ENCODE peak calls at places on chromosome 6, in five cellular contexts. One of them, this sample, is unnamed.

GRCh38 chr6:23775127-23775526 is 350.9 kb upstream of the NRSN1 start:
- DNase-seq in left lung: no peak
- DNase-seq in lower lobe of right lung: no peak
- DNase-seq in spleen: no peak
- DNase-seq in endodermal cell: peak; percentile 55
- DNase-seq in this sample: no peak

GRCh38 chr6:113495521-113495920 is 361.6 kb upstream of the MARCKS start:
- DNase-seq in spleen: no peak
- DNase-seq in endodermal cell: no peak
- DNase-seq in lower lobe of right lung: no peak
- DNase-seq in left lung: no peak
- DNase-seq in this sample: peak; percentile 55

GRCh38 chr6:159106627-159107241 is 61.9 kb upstream of the TAGAP start:
- DNase-seq in left lung: no peak
- DNase-seq in endodermal cell: peak; percentile 94
- DNase-seq in lower lobe of right lung: peak; percentile 75
- DNase-seq in spleen: peak; percentile 90
- DNase-seq in this sample: peak; percentile 44

GRCh38 chr6:129269891-129270290 is 387.0 kb downstream of the LAMA2 start:
- DNase-seq in left lung: no peak
- DNase-seq in spleen: no peak
- DNase-seq in endodermal cell: no peak
- DNase-seq in lower lobe of right lung: no peak
- DNase-seq in this sample: no peak

GRCh38 chr6:152952045-152952444 is 30.8 kb downstream of the FBXO5 start:
- DNase-seq in spleen: no peak
- DNase-seq in endodermal cell: no peak
- DNase-seq in lower lobe of right lung: no peak
- DNase-seq in left lung: no peak
- DNase-seq in this sample: peak; percentile 15

GRCh38 chr6:151112130-151112529 is 127.6 kb upstream of the AKAP12 start:
- DNase-seq in endodermal cell: no peak
- DNase-seq in left lung: peak; percentile 41
- DNase-seq in spleen: no peak
- DNase-seq in lower lobe of right lung: no peak
- DNase-seq in this sample: no peak

GRCh38 chr6:56652994-56653393 is 10.3 kb upstream of the DST start:
- DNase-seq in endodermal cell: no peak
- DNase-seq in left lung: no peak
- DNase-seq in spleen: no peak
- DNase-seq in lower lobe of right lung: no peak
- DNase-seq in this sample: peak; percentile 78

GRCh38 chr6:89475106-89475505 is 42.2 kb downstream of the ANKRD6 start:
- DNase-seq in spleen: no peak
- DNase-seq in endodermal cell: no peak
- DNase-seq in left lung: no peak
- DNase-seq in lower lobe of right lung: no peak
- DNase-seq in this sample: peak; percentile 2

GRCh38 chr6:42403831-42404230 is 47.9 kb downstream of the TRERF1 start:
- DNase-seq in spleen: no peak
- DNase-seq in lower lobe of right lung: no peak
- DNase-seq in endodermal cell: no peak
- DNase-seq in left lung: no peak
- DNase-seq in this sample: peak; percentile 15

GRCh38 chr6:170127151-170127550 is 163.7 kb downstream of the DLL1 start:
- DNase-seq in left lung: no peak
- DNase-seq in lower lobe of right lung: no peak
- DNase-seq in endodermal cell: peak; percentile 21
- DNase-seq in spleen: peak; percentile 55
- DNase-seq in this sample: no peak

GRCh38 chr6:15021074-15021473 is 224.8 kb upstream of the JARID2 start:
- DNase-seq in lower lobe of right lung: no peak
- DNase-seq in spleen: no peak
- DNase-seq in endodermal cell: no peak
- DNase-seq in left lung: no peak
- DNase-seq in this sample: no peak

GRCh38 chr6:118815495-118815894 is 78.5 kb upstream of the ASF1A start:
- DNase-seq in lower lobe of right lung: no peak
- DNase-seq in left lung: no peak
- DNase-seq in spleen: no peak
- DNase-seq in endodermal cell: no peak
- DNase-seq in this sample: no peak

GRCh38 chr6:76866091-76866490 is 597.2 kb downstream of the HTR1B start:
- DNase-seq in left lung: no peak
- DNase-seq in spleen: no peak
- DNase-seq in endodermal cell: no peak
- DNase-seq in lower lobe of right lung: no peak
- DNase-seq in this sample: no peak

GRCh38 chr6:18976091-18976490 is 588.9 kb downstream of the RNF144B start:
- DNase-seq in lower lobe of right lung: no peak
- DNase-seq in endodermal cell: no peak
- DNase-seq in left lung: no peak
- DNase-seq in spleen: no peak
- DNase-seq in this sample: no peak

GRCh38 chr6:24520929-24521546 is 26.3 kb downstream of the ALDH5A1 start:
- DNase-seq in lower lobe of right lung: peak; percentile 69
- DNase-seq in endodermal cell: peak; percentile 87
- DNase-seq in spleen: peak; percentile 82
- DNase-seq in left lung: peak; percentile 80
- DNase-seq in this sample: peak; percentile 33

GRCh38 chr6:18395851-18396187 is 8.7 kb downstream of the RNF144B start:
- DNase-seq in left lung: no peak
- DNase-seq in endodermal cell: no peak
- DNase-seq in lower lobe of right lung: no peak
- DNase-seq in spleen: no peak
- DNase-seq in this sample: peak; percentile 56

GRCh38 chr6:72219536-72219935 is 333.2 kb downstream of the RIMS1 start:
- DNase-seq in spleen: no peak
- DNase-seq in lower lobe of right lung: no peak
- DNase-seq in left lung: no peak
- DNase-seq in endodermal cell: no peak
- DNase-seq in this sample: peak; percentile 6

GRCh38 chr6:139291813-139292619 is at the start of gene TXLNB:
- DNase-seq in spleen: peak; percentile 94
- DNase-seq in lower lobe of right lung: peak; percentile 82
- DNase-seq in endodermal cell: peak; percentile 63
- DNase-seq in left lung: peak; percentile 87
- DNase-seq in this sample: peak; percentile 75

GRCh38 chr6:131949909-131950766 is 1.0 kb downstream of the CCN2 start:
- DNase-seq in endodermal cell: peak; percentile 92
- DNase-seq in left lung: peak; percentile 76
- DNase-seq in lower lobe of right lung: peak; percentile 74
- DNase-seq in spleen: peak; percentile 83
- DNase-seq in this sample: peak; percentile 92

GRCh38 chr6:131950767-131951575 is at the start of gene CCN2:
- DNase-seq in left lung: peak; percentile 87
- DNase-seq in endodermal cell: peak; percentile 98
- DNase-seq in lower lobe of right lung: peak; percentile 79
- DNase-seq in spleen: peak; percentile 85
- DNase-seq in this sample: peak; percentile 100

GRCh38 chr6:74356385-74356784 is 660.4 kb downstream of the CD109 start:
- DNase-seq in left lung: no peak
- DNase-seq in lower lobe of right lung: no peak
- DNase-seq in spleen: no peak
- DNase-seq in endodermal cell: no peak
- DNase-seq in this sample: peak; percentile 35

GRCh38 chr6:127690092-127690491 is 113.1 kb downstream of the C6orf58 start:
- DNase-seq in endodermal cell: no peak
- DNase-seq in left lung: no peak
- DNase-seq in lower lobe of right lung: no peak
- DNase-seq in spleen: no peak
- DNase-seq in this sample: peak; percentile 16

GRCh38 chr6:109660526-109660925 is 30.5 kb downstream of the AK9 start:
- DNase-seq in endodermal cell: no peak
- DNase-seq in left lung: no peak
- DNase-seq in lower lobe of right lung: no peak
- DNase-seq in spleen: no peak
- DNase-seq in this sample: no peak

GRCh38 chr6:161890133-161890833 is 616.4 kb upstream of the AGPAT4 start:
- DNase-seq in endodermal cell: no peak
- DNase-seq in lower lobe of right lung: no peak
- DNase-seq in spleen: no peak
- DNase-seq in left lung: no peak
- DNase-seq in this sample: no peak

GRCh38 chr6:161889324-161889723 is 615.5 kb upstream of the AGPAT4 start:
- DNase-seq in lower lobe of right lung: no peak
- DNase-seq in left lung: no peak
- DNase-seq in endodermal cell: no peak
- DNase-seq in spleen: no peak
- DNase-seq in this sample: no peak

GRCh38 chr6:161894436-161894835 is 620.6 kb upstream of the AGPAT4 start:
- DNase-seq in lower lobe of right lung: no peak
- DNase-seq in spleen: no peak
- DNase-seq in endodermal cell: no peak
- DNase-seq in left lung: no peak
- DNase-seq in this sample: no peak

GRCh38 chr6:161891542-161891941 is 617.7 kb upstream of the AGPAT4 start:
- DNase-seq in left lung: no peak
- DNase-seq in spleen: no peak
- DNase-seq in endodermal cell: no peak
- DNase-seq in lower lobe of right lung: no peak
- DNase-seq in this sample: no peak

DNA sequence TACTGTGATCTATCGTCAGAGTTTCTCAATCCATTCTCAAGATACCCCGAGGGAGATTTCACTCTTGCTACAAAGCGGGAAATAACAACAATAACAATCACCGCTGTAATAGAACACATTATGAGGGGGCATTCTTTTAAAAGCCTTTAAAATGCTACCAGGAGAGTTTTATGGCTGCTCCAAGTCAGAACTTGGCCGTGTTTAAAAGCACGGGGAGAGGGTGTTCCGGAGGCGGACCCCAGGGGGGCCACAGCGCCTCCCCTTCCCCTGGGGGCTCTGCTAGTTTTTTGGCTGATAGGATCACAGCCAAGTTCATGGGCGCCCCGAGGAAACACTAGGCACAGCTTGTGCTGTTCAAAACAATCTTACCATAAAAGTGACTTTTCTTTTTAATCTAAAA is 617.1 kb upstream of the AGPAT4 start:
- DNase-seq in left lung: no peak
- DNase-seq in endodermal cell: no peak
- DNase-seq in spleen: no peak
- DNase-seq in lower lobe of right lung: no peak
- DNase-seq in this sample: no peak
- H3K4me3 ChIP-seq in left lung: no peak overlapping the region
- H3K4me3 ChIP-seq in endodermal cell: no peak overlapping the region
- H3K4me3 ChIP-seq in spleen: no peak overlapping the region
- H3K4me3 ChIP-seq in lower lobe of right lung: no peak overlapping the region
- H3K4me3 ChIP-seq in this sample: no peak overlapping the region

GRCh38 chr6:33428891-33429744 is 9.3 kb downstream of the SYNGAP1 start:
- DNase-seq in spleen: no peak
- DNase-seq in left lung: no peak
- DNase-seq in endodermal cell: no peak
- DNase-seq in lower lobe of right lung: no peak
- DNase-seq in this sample: no peak

GRCh38 chr6:33425668-33426577 is 6.1 kb downstream of the SYNGAP1 start:
- DNase-seq in lower lobe of right lung: peak; percentile 91
- DNase-seq in spleen: peak; percentile 95
- DNase-seq in endodermal cell: peak; percentile 97
- DNase-seq in left lung: peak; percentile 94
- DNase-seq in this sample: peak; percentile 74

GRCh38 chr6:33426590-33427563 is 7.0 kb downstream of the SYNGAP1 start:
- DNase-seq in left lung: no peak
- DNase-seq in spleen: no peak
- DNase-seq in endodermal cell: peak; percentile 60
- DNase-seq in lower lobe of right lung: no peak
- DNase-seq in this sample: no peak

GRCh38 chr6:33428219-33428890 is 8.5 kb downstream of the SYNGAP1 start:
- DNase-seq in lower lobe of right lung: peak; percentile 59
- DNase-seq in left lung: no peak
- DNase-seq in endodermal cell: peak; percentile 79
- DNase-seq in spleen: peak; percentile 90
- DNase-seq in this sample: no peak

GRCh38 chr6:33427585-33428218 is 7.8 kb downstream of the SYNGAP1 start:
- DNase-seq in lower lobe of right lung: peak; percentile 77
- DNase-seq in spleen: peak; percentile 93
- DNase-seq in endodermal cell: peak; percentile 75
- DNase-seq in left lung: peak; percentile 92
- DNase-seq in this sample: no peak
- TF ChIP-seq CTCF in lower lobe of right lung: no peak
- TF ChIP-seq CTCF in spleen: no peak
- TF ChIP-seq CTCF in endodermal cell: peak; percentile 55
- TF ChIP-seq CTCF in left lung: no peak
- TF ChIP-seq CTCF in this sample: peak; percentile 7

DNA sequence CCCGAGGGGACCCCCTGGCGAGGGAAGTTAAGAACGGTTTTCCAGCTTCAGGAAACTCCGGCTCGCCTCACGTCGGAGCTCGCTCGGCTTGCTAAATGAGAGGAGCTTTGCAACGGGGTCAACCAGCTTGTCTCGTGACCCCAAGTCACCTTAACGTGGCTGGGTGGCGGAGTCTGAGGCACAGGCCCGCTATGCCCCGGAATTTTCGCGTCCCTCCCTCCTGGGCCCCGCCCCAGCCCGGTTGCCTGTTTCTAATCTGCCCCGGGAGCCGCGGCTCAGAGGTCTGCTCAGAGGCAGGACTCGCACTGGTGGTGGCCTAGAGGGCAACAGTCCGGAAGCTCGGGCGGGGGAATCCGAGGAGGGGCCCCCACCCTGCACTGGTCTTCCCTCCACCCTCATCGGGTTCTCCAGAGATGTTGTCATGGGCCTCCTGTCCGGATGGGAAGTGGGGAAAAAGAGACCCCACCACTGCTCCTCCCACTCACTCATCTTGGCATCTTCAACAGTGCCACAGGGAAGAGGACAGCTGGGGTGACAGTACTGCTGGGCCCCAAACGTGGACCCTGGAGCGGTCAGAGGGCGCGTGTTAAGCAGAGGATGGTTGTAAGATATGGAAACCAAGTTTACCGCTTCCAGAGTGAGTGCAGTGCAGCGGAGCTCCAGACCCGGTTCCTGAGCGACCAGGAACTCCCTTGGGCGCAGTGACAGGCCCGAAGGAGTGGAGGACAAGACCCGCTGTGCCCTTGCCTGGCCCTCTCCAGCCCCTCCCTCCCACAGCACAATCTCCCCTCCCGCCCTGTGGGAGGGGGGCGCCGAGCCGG is 3.4 kb downstream of the NR2E1 start:
- DNase-seq in left lung: peak; percentile 80
- DNase-seq in lower lobe of right lung: no peak
- DNase-seq in spleen: no peak
- DNase-seq in endodermal cell: peak; percentile 78
- DNase-seq in this sample: no peak
- H3K4me3 ChIP-seq in left lung: no peak overlapping the region
- H3K4me3 ChIP-seq in lower lobe of right lung: peak overlapping the region; percentile 33
- H3K4me3 ChIP-seq in spleen: peak overlapping the region; percentile 44
- H3K4me3 ChIP-seq in endodermal cell: no peak overlapping the region
- H3K4me3 ChIP-seq in this sample: no peak overlapping the region

DNA sequence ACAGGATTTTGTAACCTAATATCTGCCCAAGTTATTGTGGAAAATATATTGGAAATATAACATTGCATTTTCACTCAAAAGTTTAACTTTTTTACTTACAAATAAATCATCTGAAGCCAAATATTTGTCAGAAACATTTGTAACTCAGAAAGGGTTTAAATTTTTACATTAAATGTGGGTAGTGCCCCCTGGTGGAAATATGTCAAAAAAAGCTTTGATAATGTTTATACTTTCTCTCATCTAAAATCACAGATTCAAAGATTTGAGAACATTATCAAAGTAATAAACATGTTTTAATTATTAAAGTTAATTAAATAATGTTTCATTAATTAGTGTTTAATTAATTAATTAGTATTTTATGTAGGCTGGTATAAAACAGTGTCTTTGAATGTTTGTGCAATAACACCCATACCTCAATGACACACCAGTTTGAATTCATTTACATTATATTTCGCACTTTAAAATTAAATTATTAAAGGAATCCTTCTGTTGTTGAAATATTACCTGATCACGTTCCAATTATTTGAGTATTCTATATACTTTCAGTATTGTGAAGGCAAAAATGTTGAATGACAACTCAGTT is 320.1 kb upstream of the FKBP1C start:
- DNase-seq in lower lobe of right lung: no peak
- DNase-seq in endodermal cell: no peak
- DNase-seq in left lung: no peak
- DNase-seq in spleen: no peak
- DNase-seq in this sample: peak; percentile 0
- TF ChIP-seq CTCF in lower lobe of right lung: peak; percentile 42
- TF ChIP-seq CTCF in endodermal cell: peak; percentile 87
- TF ChIP-seq CTCF in left lung: peak; percentile 15
- TF ChIP-seq CTCF in spleen: no peak
- TF ChIP-seq CTCF in this sample: peak; percentile 32

This sample was measured in AG10803.